ENCODE peak calls at places on chromosome 3, in four cellular contexts. Y is neural progenitor cell, Z is adipocyte, A is stomach. D is an unnamed sample. For H3K36me3, the result is how much of the 10 kb centered on the place peaks cover.

GRCh38 chr3:79361748-79362378 is 405.9 kb downstream of the ROBO1 start:
- DNase-seq in Z (peak), Y (peak), A (no peak), D (peak)

GRCh38 chr3:141306922-141307321 is 61.4 kb upstream of the ZBTB38 start:
- DNase-seq in A (no peak), Y (no peak), Z (no peak), D (no peak)

GRCh38 chr3:88231207-88231606 is 81.4 kb downstream of the C3orf38 start:
- DNase-seq in Y (no peak), Z (no peak), A (no peak), D (no peak)

GRCh38 chr3:127418560-127419099 is 130.8 kb upstream of the PRR20G start:
- DNase-seq in Z (no peak), Y (no peak), A (no peak), D (no peak)

GRCh38 chr3:140922634-140923033 is 19.0 kb upstream of the SLC25A36 start:
- DNase-seq in A (no peak), Y (peak), Z (peak), D (peak)

GRCh38 chr3:190557311-190557710 is 43.4 kb downstream of the IL1RAP start:
- DNase-seq in Z (no peak), Y (no peak), A (no peak), D (no peak)

GRCh38 chr3:156772588-156773206 is 53.5 kb upstream of the LEKR1 start:
- DNase-seq in A (no peak), Y (no peak), Z (peak), D (no peak)

GRCh38 chr3:24522155-24522579 is 27.5 kb upstream of the THRB start:
- DNase-seq in Z (no peak), Y (peak), A (no peak), D (no peak)

GRCh38 chr3:55059027-55059629 is 131.3 kb upstream of the LRTM1 start:
- DNase-seq in Z (peak), Y (no peak), A (no peak), D (no peak)

GRCh38 chr3:55000546-55000945 is 72.7 kb upstream of the LRTM1 start:
- DNase-seq in A (no peak), Y (no peak), Z (peak), D (peak)

GRCh38 chr3:72338942-72339749 is 509.1 kb downstream of the SHQ1 start:
- DNase-seq in Y (no peak), A (peak), Z (peak), D (peak)

DNA sequence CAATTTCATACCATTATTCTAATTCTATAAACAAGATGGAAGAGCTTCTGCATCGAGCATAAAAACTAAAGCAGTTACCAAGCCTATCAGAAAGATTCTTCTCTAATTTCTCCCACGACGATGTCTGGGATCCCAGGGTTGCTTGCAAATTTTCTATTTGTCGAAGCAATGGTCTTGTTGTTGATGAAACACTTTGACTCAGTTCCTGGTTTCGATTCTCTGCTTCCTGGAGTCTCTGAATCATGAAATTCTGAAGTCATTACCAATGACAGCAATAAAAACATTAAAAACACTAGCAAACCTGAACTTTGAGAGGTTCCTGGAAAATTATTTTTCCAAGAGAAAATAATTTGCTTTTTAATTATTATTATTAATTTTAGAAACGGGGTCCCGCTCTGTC is 18.7 kb downstream of the TMF1 start:
- DNase-seq in A (no peak), Z (peak), Y (no peak), D (peak)
- H3K36me3 ChIP-seq in A (half or more), Z (half or more), Y (under half), D (under half)

GRCh38 chr3:15427182-15427880 is at the start of the genes EAF1 and METTL6:
- DNase-seq in A (peak), Y (peak), Z (peak), D (peak)
- H3K36me3 ChIP-seq in A (under half), Y (under half), Z (under half), D (under half)

GRCh38 chr3:901953-902778 is 190.7 kb upstream of the CNTN6 start:
- DNase-seq in Z (peak), A (no peak), Y (no peak), D (no peak)

GRCh38 chr3:908839-909238 is 184.0 kb upstream of the CNTN6 start:
- DNase-seq in Y (peak), A (no peak), Z (no peak), D (no peak)

GRCh38 chr3:906739-907138 is 186.1 kb upstream of the CNTN6 start:
- DNase-seq in Y (no peak), Z (no peak), A (no peak), D (no peak)

DNA sequence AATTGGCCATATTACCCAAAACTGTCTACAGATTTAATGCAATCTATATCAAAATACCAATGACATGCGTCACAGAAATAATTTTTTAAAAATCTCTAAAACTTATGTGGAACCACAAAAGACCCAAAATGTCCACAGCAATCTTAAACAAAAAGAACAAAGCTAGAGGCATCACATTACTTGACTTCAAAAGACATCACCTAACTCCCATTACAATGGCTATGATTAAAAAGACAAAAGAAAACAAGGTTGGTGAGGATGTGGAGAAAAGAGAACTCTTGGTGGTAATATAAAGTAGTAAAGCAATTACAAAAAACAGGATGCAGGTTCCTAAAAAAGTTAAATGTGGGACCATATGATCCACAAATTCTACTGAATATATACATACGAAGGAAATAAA is 187.6 kb upstream of the CNTN6 start:
- DNase-seq in Z (no peak), A (no peak), Y (no peak), D (no peak)
- H3K36me3 ChIP-seq in Z (under half), A (under half), Y (under half), D (under half)

GRCh38 chr3:31654998-31655397 is 122.3 kb downstream of the STT3B start:
- DNase-seq in Y (no peak), Z (no peak), A (no peak), D (no peak)
- H3K36me3 ChIP-seq in Y (under half), Z (under half), A (under half), D (under half)

GRCh38 chr3:128820252-128820839 is 59.1 kb upstream of the ACAD9 start:
- DNase-seq in A (no peak), Z (no peak), Y (no peak), D (no peak)
- H3K36me3 ChIP-seq in A (half or more), Z (under half), Y (under half), D (under half)

DNA sequence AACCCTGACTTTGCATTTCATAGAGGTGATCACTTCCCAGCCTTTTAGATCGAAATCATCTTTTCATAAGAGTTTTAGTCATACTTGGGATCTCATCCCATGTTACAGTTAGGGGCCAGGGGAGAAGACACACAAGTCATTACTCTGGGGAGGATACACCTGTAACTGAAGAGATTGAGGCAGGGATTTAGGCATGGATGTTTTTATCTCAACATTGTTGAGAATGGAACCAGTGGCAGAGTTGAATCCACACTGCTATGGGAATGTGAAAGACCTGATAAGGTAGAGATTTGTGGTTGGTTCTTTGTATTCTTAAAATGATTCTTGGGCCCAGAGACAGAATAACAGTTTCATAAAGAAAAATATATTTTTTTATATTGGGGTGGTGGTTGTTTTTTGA is 16.2 kb upstream of the CLEC3B start:
- DNase-seq in Y (no peak), Z (no peak), A (no peak), D (no peak)
- H3K36me3 ChIP-seq in Y (under half), Z (under half), A (half or more), D (under half)

GRCh38 chr3:124771083-124771445 is 40.8 kb downstream of the UMPS start:
- DNase-seq in A (no peak), Y (no peak), Z (no peak), D (no peak)

GRCh38 chr3:124769462-124769861 is 39.2 kb downstream of the UMPS start:
- DNase-seq in Z (no peak), Y (no peak), A (no peak), D (no peak)

GRCh38 chr3:124768812-124769211 is 38.6 kb downstream of the UMPS start:
- DNase-seq in Z (no peak), A (no peak), Y (peak), D (no peak)

GRCh38 chr3:124772081-124772831 is 42.0 kb downstream of the UMPS start:
- DNase-seq in A (no peak), Z (peak), Y (no peak), D (peak)

GRCh38 chr3:124770341-124771082 is 40.3 kb downstream of the UMPS start:
- DNase-seq in Z (peak), Y (peak), A (no peak), D (no peak)
- H3K36me3 ChIP-seq in Z (half or more), Y (under half), A (under half), D (under half)

DNA sequence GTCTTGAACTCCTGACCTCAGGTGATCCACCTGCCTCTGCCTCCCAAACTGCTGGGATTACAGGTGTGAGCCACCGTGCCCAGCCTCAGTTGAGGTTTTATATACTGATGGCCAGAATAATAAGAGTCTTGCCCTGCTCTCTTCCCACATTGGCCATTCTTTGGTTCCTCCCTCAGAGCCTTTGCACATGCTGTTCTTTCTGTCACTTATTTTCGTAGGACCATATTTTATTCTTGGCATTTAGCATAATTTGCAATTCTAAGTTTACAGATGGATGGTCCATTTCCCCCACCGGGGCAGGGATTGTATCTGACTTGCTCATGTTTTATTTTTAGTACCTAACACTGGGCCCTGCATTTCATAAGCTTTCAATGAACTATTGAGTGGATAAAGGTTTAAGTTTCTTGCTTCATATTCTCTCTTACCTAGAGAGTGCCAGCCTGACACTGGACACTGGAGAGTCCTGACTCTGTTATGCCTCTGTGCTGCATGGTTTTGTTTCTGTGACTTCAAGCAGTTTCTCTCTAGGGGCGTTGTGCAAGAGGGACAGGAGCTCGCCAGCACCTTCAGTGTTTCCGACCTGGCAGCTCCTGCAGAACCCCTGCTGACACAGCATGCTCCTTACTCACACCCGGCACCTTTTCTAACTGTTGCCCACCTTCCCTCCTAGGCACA is 87.4 kb downstream of the FLNB start:
- DNase-seq in Z (no peak), A (no peak), Y (no peak), D (no peak)
- H3K36me3 ChIP-seq in Z (under half), A (half or more), Y (under half), D (half or more)